ENCODE peak calls at places on chromosome 17, in five cellular contexts. S, L, Q, K and J are unnamed samples.

GRCh38 chr17:17499402-17500145 is 3.4 kb upstream of the RASD1 start:
- DNase-seq in S (no peak), L (peak), Q (no peak), K (no peak), J (no peak)

GRCh38 chr17:40311575-40311974 is 2.6 kb downstream of the RARA start:
- DNase-seq in S (peak), L (peak), Q (no peak), K (peak), J (peak)

GRCh38 chr17:47120521-47121095 is 68.5 kb downstream of the CDC27 start:
- DNase-seq in S (no peak), L (no peak), Q (no peak), K (no peak), J (no peak)

GRCh38 chr17:75753514-75754377 is 11.2 kb downstream of the GALK1 start:
- DNase-seq in S (no peak), L (peak), Q (peak), K (peak), J (no peak)

GRCh38 chr17:57294629-57295501 is 38.5 kb downstream of the MSI2 start:
- DNase-seq in S (no peak), L (no peak), Q (no peak), K (no peak), J (peak)

GRCh38 chr17:77865109-77865611 is 93.3 kb upstream of the TNRC6C start:
- DNase-seq in S (no peak), L (no peak), Q (no peak), K (no peak), J (no peak)

GRCh38 chr17:7502987-7503386 is 18.8 kb downstream of the POLR2A start:
- DNase-seq in S (no peak), L (no peak), Q (peak), K (no peak), J (no peak)

GRCh38 chr17:2814499-2815341 is 18.5 kb downstream of the RAP1GAP2 start:
- DNase-seq in S (no peak), L (peak), Q (no peak), K (peak), J (peak)

GRCh38 chr17:59440757-59441458 is 109.5 kb downstream of the YPEL2 start:
- DNase-seq in S (peak), L (peak), Q (peak), K (peak), J (peak)
- H3K4me3 ChIP-seq in S (no peak), L (no peak), Q (no peak), K (no peak), J (no peak)

GRCh38 chr17:48747445-48748363 is 19.2 kb upstream of the HOXB13 start:
- DNase-seq in S (no peak), L (no peak), Q (no peak), K (no peak), J (no peak)
- H3K4me3 ChIP-seq in S (no peak), L (no peak), Q (no peak), K (no peak), J (no peak)

DNA sequence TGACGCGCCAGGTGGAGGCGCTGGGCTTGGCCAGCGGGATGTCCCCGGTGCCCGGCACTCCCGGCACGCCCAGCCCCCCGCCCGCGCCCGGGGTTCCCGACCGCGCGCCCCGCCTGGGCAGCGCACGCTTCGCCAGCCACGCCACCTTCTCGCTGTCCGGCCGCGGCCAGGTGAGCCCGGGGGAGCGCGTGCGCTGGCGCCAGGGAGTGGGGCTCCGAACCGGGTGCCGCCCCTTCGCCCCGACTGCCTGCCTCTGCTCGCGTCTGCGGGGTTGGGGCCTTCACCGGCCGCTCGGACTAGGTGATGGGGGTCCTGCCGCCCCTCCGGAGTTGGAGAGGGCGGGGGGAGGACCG is 482 bp downstream of the SMTNL2 start:
- DNase-seq in S (no peak), L (no peak), Q (no peak), K (no peak), J (no peak)
- H3K4me3 ChIP-seq in S (peak), L (no peak), Q (peak), K (no peak), J (peak)

GRCh38 chr17:48831549-48831883 is 681 bp downstream of the CALCOCO2 start:
- DNase-seq in S (no peak), L (no peak), Q (no peak), K (no peak), J (no peak)

GRCh38 chr17:48835971-48836370 is 5.1 kb downstream of the CALCOCO2 start:
- DNase-seq in S (no peak), L (no peak), Q (no peak), K (no peak), J (no peak)

GRCh38 chr17:48834973-48835372 is 4.1 kb downstream of the CALCOCO2 start:
- DNase-seq in S (no peak), L (no peak), Q (no peak), K (no peak), J (no peak)

GRCh38 chr17:48830840-48831548 is at the start of gene CALCOCO2:
- DNase-seq in S (peak), L (peak), Q (peak), K (peak), J (peak)

GRCh38 chr17:48832491-48832890 is 1.7 kb downstream of the CALCOCO2 start:
- DNase-seq in S (no peak), L (no peak), Q (peak), K (no peak), J (no peak)
- H3K4me3 ChIP-seq in S (peak), L (no peak), Q (no peak), K (no peak), J (peak)

DNA sequence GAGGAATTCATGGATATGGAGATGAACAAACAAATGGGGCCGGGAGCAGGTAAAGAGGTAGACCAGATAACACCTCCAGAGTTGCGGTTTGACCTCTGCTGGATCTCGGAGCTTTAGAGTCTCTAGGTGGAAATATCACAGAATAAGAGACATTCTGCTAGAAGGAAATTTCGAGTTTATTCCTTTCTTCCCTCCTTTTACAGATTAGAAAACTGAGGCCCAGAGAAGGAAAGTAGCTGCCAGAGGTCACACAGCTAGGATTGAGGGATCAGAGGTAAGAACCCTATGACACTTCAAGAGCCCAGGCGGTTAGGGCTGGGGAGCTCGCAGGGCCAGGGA is 7.7 kb upstream of the COL1A1 start:
- DNase-seq in S (no peak), L (no peak), Q (no peak), K (no peak), J (no peak)
- H3K4me3 ChIP-seq in S (no peak), L (no peak), Q (no peak), K (no peak), J (no peak)

GRCh38 chr17:10025976-10026785 is 121.1 kb upstream of the RCVRN start:
- DNase-seq in S (no peak), L (no peak), Q (peak), K (no peak), J (no peak)
- H3K4me3 ChIP-seq in S (peak), L (no peak), Q (no peak), K (no peak), J (no peak)

GRCh38 chr17:60421273-60422161 is 772 bp upstream of the CHCT1 start:
- DNase-seq in S (peak), L (peak), Q (peak), K (peak), J (peak)
- H3K4me3 ChIP-seq in S (peak), L (no peak), Q (peak), K (peak), J (peak)

GRCh38 chr17:62920300-62920699 is 45.7 kb upstream of the TANC2 start:
- DNase-seq in S (no peak), L (no peak), Q (no peak), K (no peak), J (no peak)
- H3K4me3 ChIP-seq in S (no peak), L (no peak), Q (no peak), K (no peak), J (no peak)